ENCODE peak calls at places on chromosomes 5 and 9, in four cellular contexts. One of them, this sample, is unnamed.

GRCh38 chr5:132752581-132753125 is 5.4 kb downstream of the CCNI2 start:
- DNase-seq in Peyer's patch: peak; percentile 2
- DNase-seq in hippocampal formation: no peak
- DNase-seq in endothelial cell of umbilical vein: no peak
- DNase-seq in this sample: no peak

GRCh38 chr9:93128715-93129224 is 5.3 kb downstream of the NINJ1 start:
- DNase-seq in Peyer's patch: no peak
- DNase-seq in hippocampal formation: no peak
- DNase-seq in endothelial cell of umbilical vein: no peak
- DNase-seq in this sample: no peak

GRCh38 chr9:109766351-109766750 is 13.6 kb upstream of the PALM2AKAP2 start:
- DNase-seq in Peyer's patch: no peak
- DNase-seq in hippocampal formation: no peak
- DNase-seq in endothelial cell of umbilical vein: no peak
- DNase-seq in this sample: no peak

GRCh38 chr5:157689942-157690689 is 18.8 kb downstream of the C5orf52 start:
- DNase-seq in Peyer's patch: no peak
- DNase-seq in hippocampal formation: no peak
- DNase-seq in endothelial cell of umbilical vein: no peak
- DNase-seq in this sample: no peak

GRCh38 chr5:132774406-132774805 is 2.6 kb downstream of the SEPTIN8 start:
- DNase-seq in Peyer's patch: peak; percentile 35
- DNase-seq in hippocampal formation: no peak
- DNase-seq in endothelial cell of umbilical vein: no peak
- DNase-seq in this sample: no peak

GRCh38 chr5:172149073-172149472 is 39.0 kb downstream of the STK10 start:
- DNase-seq in Peyer's patch: no peak
- DNase-seq in hippocampal formation: no peak
- DNase-seq in endothelial cell of umbilical vein: no peak
- DNase-seq in this sample: no peak

GRCh38 chr5:62139741-62140140 is 166.3 kb upstream of the KIF2A start:
- DNase-seq in Peyer's patch: no peak
- DNase-seq in hippocampal formation: no peak
- DNase-seq in endothelial cell of umbilical vein: no peak
- DNase-seq in this sample: no peak

GRCh38 chr5:76351577-76351976 is 51.5 kb upstream of the IQGAP2 start:
- DNase-seq in Peyer's patch: peak; percentile 49
- DNase-seq in hippocampal formation: no peak
- DNase-seq in endothelial cell of umbilical vein: no peak
- DNase-seq in this sample: no peak

GRCh38 chr5:180116441-180117377 is 45.1 kb upstream of the RNF130 start:
- DNase-seq in Peyer's patch: peak; percentile 37
- DNase-seq in hippocampal formation: no peak
- DNase-seq in endothelial cell of umbilical vein: no peak
- DNase-seq in this sample: no peak

GRCh38 chr5:180598316-180598701 is 7.0 kb upstream of the SCGB3A1 start:
- DNase-seq in Peyer's patch: peak; percentile 23
- DNase-seq in hippocampal formation: no peak
- DNase-seq in endothelial cell of umbilical vein: no peak
- DNase-seq in this sample: no peak

GRCh38 chr5:153629027-153629426 is 138.6 kb downstream of the GRIA1 start:
- DNase-seq in Peyer's patch: no peak
- DNase-seq in hippocampal formation: peak; percentile 29
- DNase-seq in endothelial cell of umbilical vein: peak; percentile 92
- DNase-seq in this sample: peak; percentile 7

GRCh38 chr9:131394464-131395026 is 659 bp downstream of the PRRC2B start:
- DNase-seq in Peyer's patch: peak; percentile 73
- DNase-seq in hippocampal formation: no peak
- DNase-seq in endothelial cell of umbilical vein: peak; percentile 53
- DNase-seq in this sample: peak; percentile 34

GRCh38 chr5:64207978-64208377 is 42.3 kb downstream of the RNF180 start:
- DNase-seq in Peyer's patch: no peak
- DNase-seq in hippocampal formation: no peak
- DNase-seq in endothelial cell of umbilical vein: peak; percentile 40
- DNase-seq in this sample: peak; percentile 10

GRCh38 chr5:93162201-93162654 is 418.8 kb downstream of the NR2F1-AS1 start:
- DNase-seq in Peyer's patch: no peak
- DNase-seq in hippocampal formation: no peak
- DNase-seq in endothelial cell of umbilical vein: peak; percentile 86
- DNase-seq in this sample: no peak

GRCh38 chr9:8858250-8859161 is 1058.9 kb upstream of the DMAC1 start:
- DNase-seq in Peyer's patch: peak; percentile 51
- DNase-seq in hippocampal formation: peak; percentile 36
- DNase-seq in endothelial cell of umbilical vein: no peak
- DNase-seq in this sample: no peak

GRCh38 chr5:96933764-96934163 is 2.1 kb upstream of the LNPEP start:
- DNase-seq in Peyer's patch: no peak
- DNase-seq in hippocampal formation: no peak
- DNase-seq in endothelial cell of umbilical vein: no peak
- DNase-seq in this sample: no peak

GRCh38 chr5:1185652-1186350 is 15.6 kb upstream of the SLC6A19 start:
- DNase-seq in Peyer's patch: peak; percentile 73
- DNase-seq in hippocampal formation: no peak
- DNase-seq in endothelial cell of umbilical vein: no peak
- DNase-seq in this sample: no peak

GRCh38 chr5:3597002-3597726 is 1.5 kb downstream of the IRX1 start:
- DNase-seq in Peyer's patch: peak; percentile 33
- DNase-seq in hippocampal formation: no peak
- DNase-seq in endothelial cell of umbilical vein: no peak
- DNase-seq in this sample: peak; percentile 25

GRCh38 chr5:58105836-58106235 is 354.1 kb downstream of the PLK2 start:
- DNase-seq in Peyer's patch: no peak
- DNase-seq in hippocampal formation: no peak
- DNase-seq in endothelial cell of umbilical vein: no peak
- DNase-seq in this sample: no peak

GRCh38 chr5:174535691-174536090 is 188.7 kb upstream of the MSX2 start:
- DNase-seq in Peyer's patch: no peak
- DNase-seq in hippocampal formation: no peak
- DNase-seq in endothelial cell of umbilical vein: no peak
- DNase-seq in this sample: no peak

GRCh38 chr5:138784590-138784989 is 31.4 kb downstream of the CTNNA1 start:
- DNase-seq in Peyer's patch: no peak
- DNase-seq in hippocampal formation: no peak
- DNase-seq in endothelial cell of umbilical vein: no peak
- DNase-seq in this sample: no peak

GRCh38 chr9:97889941-97890557 is 32.3 kb downstream of the TRMO start:
- DNase-seq in Peyer's patch: peak; percentile 72
- DNase-seq in hippocampal formation: no peak
- DNase-seq in endothelial cell of umbilical vein: peak; percentile 22
- DNase-seq in this sample: no peak

GRCh38 chr9:34428325-34428958 is 29.9 kb downstream of the FAM219A start:
- DNase-seq in Peyer's patch: no peak
- DNase-seq in hippocampal formation: no peak
- DNase-seq in endothelial cell of umbilical vein: peak; percentile 82
- DNase-seq in this sample: peak; percentile 37

GRCh38 chr9:93345630-93346239 is 105.8 kb upstream of the FAM120A start:
- DNase-seq in Peyer's patch: no peak
- DNase-seq in hippocampal formation: no peak
- DNase-seq in endothelial cell of umbilical vein: no peak
- DNase-seq in this sample: no peak

GRCh38 chr9:12813960-12814876 is 39.4 kb downstream of the LURAP1L start:
- DNase-seq in Peyer's patch: peak; percentile 81
- DNase-seq in hippocampal formation: no peak
- DNase-seq in endothelial cell of umbilical vein: peak; percentile 99
- DNase-seq in this sample: no peak

This sample was measured in midbrain.